ENCODE peak calls at places on chromosomes 2 and 18, in eight cellular contexts. A is CD8-positive, alpha-beta T cell; O is progenitor cell of endocrine pancreas; N is omental fat pad; Q is dorsolateral prefrontal cortex; K is cardiac muscle cell; H is spleen; C is neural crest cell. B is an unnamed sample.
A peak's percentile ranks its signal among the peaks of the same experiment; 100 is the strongest.

GRCh38 chr2:226317970-226318369 is 481.6 kb downstream of the IRS1 start:
- DNase-seq in A (no peak), O (no peak), N (no peak), Q (no peak), K (no peak), H (no peak), C (no peak), B (no peak)

GRCh38 chr18:33821503-33821902 is 243.5 kb downstream of the ASXL3 start:
- DNase-seq in A (no peak), O (no peak), N (no peak), Q (no peak), K (peak; percentile 46), H (no peak), C (no peak), B (no peak)

GRCh38 chr2:46160326-46160725 is 136.9 kb upstream of the EPAS1 start:
- DNase-seq in A (no peak), O (no peak), N (no peak), Q (no peak), K (no peak), H (no peak), C (no peak), B (no peak)

GRCh38 chr2:212940816-212941215 is 210.6 kb downstream of the IKZF2 start:
- DNase-seq in A (no peak), O (no peak), N (no peak), Q (no peak), K (peak; percentile 66), H (no peak), C (no peak), B (no peak)

GRCh38 chr2:2771721-2772411 is 440.8 kb upstream of the MYT1L start:
- DNase-seq in A (no peak), O (no peak), N (no peak), Q (no peak), K (no peak), H (peak; percentile 51), C (no peak), B (no peak)

GRCh38 chr18:58754544-58755068 is 83.3 kb downstream of the MALT1 start:
- DNase-seq in A (no peak), O (no peak), N (no peak), Q (peak; percentile 48), K (no peak), H (peak; percentile 78), C (no peak), B (no peak)

GRCh38 chr18:43662657-43663056 is 385.4 kb upstream of the SYT4 start:
- DNase-seq in A (no peak), O (no peak), N (no peak), Q (no peak), K (peak; percentile 82), H (no peak), C (no peak), B (no peak)

GRCh38 chr2:28507806-28508764 is 12.2 kb downstream of the PLB1 start:
- DNase-seq in A (no peak), O (no peak), N (no peak), Q (no peak), K (no peak), H (no peak), C (no peak), B (no peak)

GRCh38 chr2:178553047-178553446 is 72.8 kb downstream of the PLEKHA3 start:
- DNase-seq in A (no peak), O (no peak), N (no peak), Q (no peak), K (peak; percentile 37), H (no peak), C (no peak), B (no peak)

GRCh38 chr2:218536804-218537494 is 31.2 kb downstream of the USP37 start:
- DNase-seq in A (no peak), O (no peak), N (no peak), Q (no peak), K (no peak), H (no peak), C (no peak), B (no peak)

GRCh38 chr2:44564752-44565151 is 203.0 kb downstream of the CAMKMT start:
- DNase-seq in A (no peak), O (no peak), N (no peak), Q (no peak), K (no peak), H (no peak), C (no peak), B (no peak)

GRCh38 chr2:128384956-128385355 is 66.3 kb upstream of the HS6ST1 start:
- DNase-seq in A (no peak), O (no peak), N (no peak), Q (peak; percentile 10), K (no peak), H (peak; percentile 67), C (no peak), B (no peak)

GRCh38 chr2:178111743-178112142 is 494 bp upstream of the RBM45 start:
- DNase-seq in A (no peak), O (no peak), N (no peak), Q (no peak), K (no peak), H (no peak), C (no peak), B (no peak)

GRCh38 chr2:9196637-9197036 is 10.0 kb upstream of the ASAP2 start:
- DNase-seq in A (no peak), O (no peak), N (no peak), Q (no peak), K (no peak), H (no peak), C (no peak), B (no peak)

GRCh38 chr18:34942975-34943374 is 98.2 kb upstream of the MAPRE2 start:
- DNase-seq in A (no peak), O (no peak), N (no peak), Q (no peak), K (no peak), H (no peak), C (no peak), B (no peak)
- TF ChIP-seq CTCF in A (no peak), O (peak; percentile 9), N (no peak), Q (no peak), K (no peak), H (no peak), C (no peak), B (no peak)

DNA sequence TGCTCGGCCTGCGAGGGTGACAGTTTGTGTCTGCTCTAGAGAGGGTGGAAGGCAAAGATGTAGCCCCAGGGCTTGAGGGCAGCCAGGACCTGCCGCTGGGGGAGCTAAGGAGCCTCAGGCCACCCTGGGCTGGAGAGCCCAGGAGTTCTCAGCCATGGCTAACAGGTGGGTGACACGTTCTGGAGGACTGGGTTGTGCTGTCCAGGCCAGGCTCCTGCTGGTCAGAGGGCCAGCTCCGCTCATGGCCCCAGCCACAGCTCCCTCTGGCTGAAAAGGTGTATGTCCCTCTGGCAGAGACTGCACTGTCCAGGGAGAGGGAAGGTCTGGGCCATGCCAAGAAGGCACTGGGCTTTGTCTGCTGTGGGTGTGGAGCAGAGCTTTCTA is 19.2 kb downstream of the TMEM185B start:
- DNase-seq in A (no peak), O (no peak), N (no peak), Q (no peak), K (no peak), H (no peak), C (no peak), B (no peak)
- TF ChIP-seq CTCF in A (no peak), O (peak; percentile 25), N (no peak), Q (no peak), K (peak; percentile 20), H (no peak), C (no peak), B (no peak)

DNA sequence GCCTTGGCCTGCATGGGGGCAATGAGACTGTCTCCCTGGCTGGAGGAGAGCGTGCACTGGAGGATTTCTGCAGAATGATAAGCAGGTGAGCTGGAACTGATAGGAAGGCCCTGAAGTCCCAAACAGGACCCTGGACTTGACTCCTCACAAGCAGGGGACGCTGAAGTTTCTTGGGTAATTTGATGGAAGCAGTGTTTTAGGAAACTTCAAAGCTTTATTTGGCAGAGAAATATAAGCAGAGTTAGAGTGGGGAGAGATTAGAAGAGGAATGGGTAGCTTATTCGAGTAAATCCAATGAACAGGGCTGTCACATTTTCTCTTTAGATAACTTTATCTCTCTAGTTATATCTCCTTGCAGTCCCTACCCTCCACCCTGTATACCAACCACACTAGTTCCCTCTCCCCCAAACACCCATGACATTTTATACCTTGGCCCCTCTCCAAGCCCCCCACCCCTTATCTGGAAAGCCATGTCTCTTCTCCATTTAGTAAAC is 73.6 kb upstream of the IGFBP5 start:
- DNase-seq in A (no peak), O (no peak), N (no peak), Q (no peak), K (no peak), H (no peak), C (no peak), B (no peak)
- TF ChIP-seq CTCF in A (no peak), O (no peak), N (no peak), Q (no peak), K (no peak), H (no peak), C (no peak), B (no peak)

GRCh38 chr2:109290887-109291675 is 162.1 kb downstream of the SH3RF3 start:
- DNase-seq in A (no peak), O (no peak), N (no peak), Q (peak; percentile 70), K (no peak), H (peak; percentile 66), C (no peak), B (no peak)

GRCh38 chr2:109293663-109294062 is 164.7 kb downstream of the SH3RF3 start:
- DNase-seq in A (no peak), O (no peak), N (no peak), Q (no peak), K (no peak), H (no peak), C (no peak), B (no peak)

GRCh38 chr2:109289823-109290222 is 160.8 kb downstream of the SH3RF3 start:
- DNase-seq in A (no peak), O (no peak), N (no peak), Q (no peak), K (no peak), H (no peak), C (no peak), B (no peak)

GRCh38 chr2:109294523-109294922 is 165.5 kb downstream of the SH3RF3 start:
- DNase-seq in A (no peak), O (no peak), N (no peak), Q (no peak), K (no peak), H (no peak), C (no peak), B (no peak)

DNA sequence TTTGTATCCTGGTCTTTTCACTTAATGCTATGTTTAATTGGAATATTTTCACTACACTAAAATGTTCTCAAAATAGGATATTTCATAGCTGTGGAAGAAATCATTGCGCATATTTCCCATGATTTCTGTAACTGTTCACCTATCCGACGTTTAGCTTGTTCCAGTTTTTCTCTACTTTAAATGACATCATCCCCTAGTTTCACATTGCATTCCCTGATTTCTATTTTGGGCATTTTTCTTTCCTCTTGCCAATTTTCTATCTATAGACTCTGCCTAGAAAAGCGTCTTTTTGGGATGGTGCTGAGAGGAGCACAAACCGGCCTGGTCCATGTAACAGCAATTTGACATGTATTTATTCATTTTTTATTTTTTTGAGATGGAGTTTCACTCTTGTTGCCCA is 163.4 kb downstream of the SH3RF3 start:
- DNase-seq in A (no peak), O (no peak), N (no peak), Q (no peak), K (no peak), H (no peak), C (no peak), B (no peak)
- TF ChIP-seq CTCF in A (no peak), O (no peak), N (no peak), Q (no peak), K (no peak), H (no peak), C (no peak), B (no peak)

B was measured in activated B cell treated with CpG ODN at 0.5 μM for 24 hours.